ENCODE peak calls at places on chromosomes 11 and 22, in ten cellular contexts. One of them, this sample, is unnamed.

GRCh38 chr11:2928605-2929510 is at the start of gene PHLDA2:
- DNase-seq in NCI-H1436 treated with DMSO at 0.1 percent for 48 hours: no peak
- DNase-seq in iris pigment epithelial cell: peak
- DNase-seq in GM23338: peak
- DNase-seq in NCI-H1417: peak
- DNase-seq in progenitor cell of endocrine pancreas: peak
- DNase-seq in nucleus accumbens: no peak
- DNase-seq in caudate nucleus: no peak
- DNase-seq in H4: peak
- DNase-seq in NCI-H510A treated with DMSO at 0.1 percent for 48 hours: no peak
- DNase-seq in this sample: no peak

GRCh38 chr11:40293655-40294342 is 1165.7 kb downstream of the LRRC4C start:
- DNase-seq in NCI-H1436 treated with DMSO at 0.1 percent for 48 hours: peak
- DNase-seq in iris pigment epithelial cell: peak
- DNase-seq in GM23338: peak
- DNase-seq in NCI-H1417: peak
- DNase-seq in progenitor cell of endocrine pancreas: peak
- DNase-seq in nucleus accumbens: peak
- DNase-seq in caudate nucleus: peak
- DNase-seq in H4: peak
- DNase-seq in NCI-H510A treated with DMSO at 0.1 percent for 48 hours: peak
- DNase-seq in this sample: no peak

GRCh38 chr11:121161349-121161917 is 60.4 kb downstream of the TECTA start:
- DNase-seq in NCI-H1436 treated with DMSO at 0.1 percent for 48 hours: no peak
- DNase-seq in iris pigment epithelial cell: no peak
- DNase-seq in GM23338: no peak
- DNase-seq in NCI-H1417: no peak
- DNase-seq in progenitor cell of endocrine pancreas: no peak
- DNase-seq in nucleus accumbens: no peak
- DNase-seq in caudate nucleus: no peak
- DNase-seq in H4: no peak
- DNase-seq in NCI-H510A treated with DMSO at 0.1 percent for 48 hours: no peak
- DNase-seq in this sample: no peak

GRCh38 chr22:25159028-25159427 is 40.6 kb upstream of the CRYBB3 start:
- DNase-seq in NCI-H1436 treated with DMSO at 0.1 percent for 48 hours: no peak
- DNase-seq in iris pigment epithelial cell: no peak
- DNase-seq in GM23338: no peak
- DNase-seq in NCI-H1417: no peak
- DNase-seq in progenitor cell of endocrine pancreas: no peak
- DNase-seq in nucleus accumbens: no peak
- DNase-seq in caudate nucleus: no peak
- DNase-seq in H4: peak
- DNase-seq in NCI-H510A treated with DMSO at 0.1 percent for 48 hours: no peak
- DNase-seq in this sample: no peak

GRCh38 chr22:29457730-29458129 is 19.3 kb downstream of the RFPL1 start:
- DNase-seq in NCI-H1436 treated with DMSO at 0.1 percent for 48 hours: no peak
- DNase-seq in iris pigment epithelial cell: peak
- DNase-seq in GM23338: peak
- DNase-seq in NCI-H1417: peak
- DNase-seq in progenitor cell of endocrine pancreas: no peak
- DNase-seq in nucleus accumbens: no peak
- DNase-seq in caudate nucleus: no peak
- DNase-seq in H4: peak
- DNase-seq in NCI-H510A treated with DMSO at 0.1 percent for 48 hours: peak
- DNase-seq in this sample: no peak

GRCh38 chr11:90218606-90219005 is 4.2 kb downstream of the CHORDC1 start:
- DNase-seq in NCI-H1436 treated with DMSO at 0.1 percent for 48 hours: no peak
- DNase-seq in iris pigment epithelial cell: peak
- DNase-seq in GM23338: peak
- DNase-seq in NCI-H1417: no peak
- DNase-seq in progenitor cell of endocrine pancreas: no peak
- DNase-seq in nucleus accumbens: no peak
- DNase-seq in caudate nucleus: no peak
- DNase-seq in H4: no peak
- DNase-seq in NCI-H510A treated with DMSO at 0.1 percent for 48 hours: no peak
- DNase-seq in this sample: no peak

GRCh38 chr11:18253222-18253621 is 4.8 kb upstream of the SAA2 start:
- DNase-seq in NCI-H1436 treated with DMSO at 0.1 percent for 48 hours: no peak
- DNase-seq in iris pigment epithelial cell: peak
- DNase-seq in GM23338: no peak
- DNase-seq in NCI-H1417: no peak
- DNase-seq in progenitor cell of endocrine pancreas: no peak
- DNase-seq in nucleus accumbens: no peak
- DNase-seq in caudate nucleus: no peak
- DNase-seq in H4: no peak
- DNase-seq in NCI-H510A treated with DMSO at 0.1 percent for 48 hours: no peak
- DNase-seq in this sample: no peak

GRCh38 chr11:72084076-72084475 is 3.4 kb downstream of the LRRC51 start:
- DNase-seq in NCI-H1436 treated with DMSO at 0.1 percent for 48 hours: no peak
- DNase-seq in iris pigment epithelial cell: no peak
- DNase-seq in GM23338: no peak
- DNase-seq in NCI-H1417: no peak
- DNase-seq in progenitor cell of endocrine pancreas: no peak
- DNase-seq in nucleus accumbens: no peak
- DNase-seq in caudate nucleus: no peak
- DNase-seq in H4: no peak
- DNase-seq in NCI-H510A treated with DMSO at 0.1 percent for 48 hours: no peak
- DNase-seq in this sample: no peak

GRCh38 chr11:60367009-60367408 is 11.3 kb upstream of the MS4A7 start:
- DNase-seq in NCI-H1436 treated with DMSO at 0.1 percent for 48 hours: no peak
- DNase-seq in iris pigment epithelial cell: no peak
- DNase-seq in GM23338: peak
- DNase-seq in NCI-H1417: no peak
- DNase-seq in progenitor cell of endocrine pancreas: no peak
- DNase-seq in nucleus accumbens: no peak
- DNase-seq in caudate nucleus: no peak
- DNase-seq in H4: no peak
- DNase-seq in NCI-H510A treated with DMSO at 0.1 percent for 48 hours: no peak
- DNase-seq in this sample: no peak

GRCh38 chr11:11966354-11966741 is 42.1 kb downstream of the DKK3 start:
- DNase-seq in NCI-H1436 treated with DMSO at 0.1 percent for 48 hours: no peak
- DNase-seq in iris pigment epithelial cell: no peak
- DNase-seq in GM23338: no peak
- DNase-seq in NCI-H1417: no peak
- DNase-seq in progenitor cell of endocrine pancreas: no peak
- DNase-seq in nucleus accumbens: no peak
- DNase-seq in caudate nucleus: no peak
- DNase-seq in H4: no peak
- DNase-seq in NCI-H510A treated with DMSO at 0.1 percent for 48 hours: no peak
- DNase-seq in this sample: no peak

GRCh38 chr11:100791873-100792272 is 104.8 kb downstream of the ARHGAP42 start:
- DNase-seq in NCI-H1436 treated with DMSO at 0.1 percent for 48 hours: no peak
- DNase-seq in iris pigment epithelial cell: peak
- DNase-seq in GM23338: peak
- DNase-seq in NCI-H1417: peak
- DNase-seq in progenitor cell of endocrine pancreas: no peak
- DNase-seq in nucleus accumbens: no peak
- DNase-seq in caudate nucleus: no peak
- DNase-seq in H4: no peak
- DNase-seq in NCI-H510A treated with DMSO at 0.1 percent for 48 hours: no peak
- DNase-seq in this sample: no peak

GRCh38 chr11:30561691-30562412 is 24.3 kb downstream of the MPPED2 start:
- DNase-seq in NCI-H1436 treated with DMSO at 0.1 percent for 48 hours: no peak
- DNase-seq in iris pigment epithelial cell: no peak
- DNase-seq in GM23338: no peak
- DNase-seq in NCI-H1417: no peak
- DNase-seq in progenitor cell of endocrine pancreas: no peak
- DNase-seq in nucleus accumbens: no peak
- DNase-seq in caudate nucleus: no peak
- DNase-seq in H4: no peak
- DNase-seq in NCI-H510A treated with DMSO at 0.1 percent for 48 hours: no peak
- DNase-seq in this sample: no peak

GRCh38 chr11:68269414-68270081 is 2.2 kb downstream of the C11orf24 start:
- DNase-seq in NCI-H1436 treated with DMSO at 0.1 percent for 48 hours: no peak
- DNase-seq in iris pigment epithelial cell: peak
- DNase-seq in GM23338: no peak
- DNase-seq in NCI-H1417: no peak
- DNase-seq in progenitor cell of endocrine pancreas: no peak
- DNase-seq in nucleus accumbens: no peak
- DNase-seq in caudate nucleus: no peak
- DNase-seq in H4: no peak
- DNase-seq in NCI-H510A treated with DMSO at 0.1 percent for 48 hours: no peak
- DNase-seq in this sample: no peak

GRCh38 chr22:50304528-50305392 is 2.7 kb downstream of the PLXNB2 start:
- DNase-seq in NCI-H1436 treated with DMSO at 0.1 percent for 48 hours: no peak
- DNase-seq in iris pigment epithelial cell: no peak
- DNase-seq in GM23338: no peak
- DNase-seq in NCI-H1417: no peak
- DNase-seq in progenitor cell of endocrine pancreas: no peak
- DNase-seq in nucleus accumbens: peak
- DNase-seq in caudate nucleus: peak
- DNase-seq in H4: no peak
- DNase-seq in NCI-H510A treated with DMSO at 0.1 percent for 48 hours: no peak
- DNase-seq in this sample: peak

GRCh38 chr11:2451336-2451735 is 6.5 kb downstream of the KCNQ1 start:
- DNase-seq in NCI-H1436 treated with DMSO at 0.1 percent for 48 hours: no peak
- DNase-seq in iris pigment epithelial cell: no peak
- DNase-seq in GM23338: no peak
- DNase-seq in NCI-H1417: no peak
- DNase-seq in progenitor cell of endocrine pancreas: no peak
- DNase-seq in nucleus accumbens: no peak
- DNase-seq in caudate nucleus: no peak
- DNase-seq in H4: no peak
- DNase-seq in NCI-H510A treated with DMSO at 0.1 percent for 48 hours: no peak
- DNase-seq in this sample: no peak

GRCh38 chr11:20060647-20061205 is 99.5 kb downstream of the DBX1 start:
- DNase-seq in NCI-H1436 treated with DMSO at 0.1 percent for 48 hours: no peak
- DNase-seq in iris pigment epithelial cell: no peak
- DNase-seq in GM23338: no peak
- DNase-seq in NCI-H1417: no peak
- DNase-seq in progenitor cell of endocrine pancreas: no peak
- DNase-seq in nucleus accumbens: no peak
- DNase-seq in caudate nucleus: no peak
- DNase-seq in H4: no peak
- DNase-seq in NCI-H510A treated with DMSO at 0.1 percent for 48 hours: no peak
- DNase-seq in this sample: no peak

GRCh38 chr11:113001709-113002108 is 40.5 kb downstream of the NCAM1 start:
- DNase-seq in NCI-H1436 treated with DMSO at 0.1 percent for 48 hours: peak
- DNase-seq in iris pigment epithelial cell: peak
- DNase-seq in GM23338: no peak
- DNase-seq in NCI-H1417: peak
- DNase-seq in progenitor cell of endocrine pancreas: no peak
- DNase-seq in nucleus accumbens: no peak
- DNase-seq in caudate nucleus: no peak
- DNase-seq in H4: peak
- DNase-seq in NCI-H510A treated with DMSO at 0.1 percent for 48 hours: peak
- DNase-seq in this sample: no peak

GRCh38 chr11:5196067-5196466 is 4.4 kb downstream of the OR51V1 start:
- DNase-seq in NCI-H1436 treated with DMSO at 0.1 percent for 48 hours: no peak
- DNase-seq in iris pigment epithelial cell: no peak
- DNase-seq in GM23338: peak
- DNase-seq in NCI-H1417: no peak
- DNase-seq in progenitor cell of endocrine pancreas: no peak
- DNase-seq in nucleus accumbens: no peak
- DNase-seq in caudate nucleus: no peak
- DNase-seq in H4: no peak
- DNase-seq in NCI-H510A treated with DMSO at 0.1 percent for 48 hours: no peak
- DNase-seq in this sample: no peak